ENCODE peak calls at places on chromosome 18, in six cellular contexts. O is HepG2, X is K562, M is A549, F is endothelial cell of umbilical vein, L is GM12878. K is an unnamed sample.

GRCh38 chr18:70641156-70641775 is 352.4 kb downstream of the SOCS6 start:
- DNase-seq in M (no peak), L (no peak), X (no peak), O (no peak), F (no peak), K (no peak)

GRCh38 chr18:45670281-45670962 is 53.6 kb upstream of the SLC14A1 start:
- DNase-seq in X (peak), L (no peak), F (peak), O (no peak), M (no peak), K (peak)

GRCh38 chr18:45596048-45596447 is 19.2 kb upstream of the SLC14A2 start:
- DNase-seq in F (no peak), M (no peak), O (no peak), X (no peak), L (no peak), K (no peak)

GRCh38 chr18:23115683-23116096 is 19.6 kb upstream of the CABLES1 start:
- DNase-seq in O (peak), M (peak), F (peak), X (no peak), L (no peak), K (no peak)

GRCh38 chr18:61203151-61203550 is 130.1 kb upstream of the CDH20 start:
- DNase-seq in X (no peak), O (no peak), L (no peak), M (no peak), F (no peak), K (no peak)

GRCh38 chr18:55272510-55273243 is 313.4 kb upstream of the CCDC68 start:
- DNase-seq in O (no peak), L (no peak), X (no peak), F (no peak), M (no peak), K (no peak)

GRCh38 chr18:79871026-79871390 is 73.3 kb downstream of the KCNG2 start:
- DNase-seq in F (no peak), X (no peak), O (no peak), M (no peak), L (no peak), K (no peak)

GRCh38 chr18:79372991-79373390 is 22.7 kb upstream of the NFATC1 start:
- DNase-seq in F (no peak), X (no peak), L (no peak), O (no peak), M (no peak), K (no peak)

GRCh38 chr18:44246001-44246400 is 434.7 kb upstream of the SETBP1 start:
- DNase-seq in F (no peak), M (no peak), O (no peak), X (no peak), L (no peak), K (peak)

GRCh38 chr18:13537022-13537780 is 189.2 kb downstream of the FAM210A start:
- DNase-seq in M (no peak), O (no peak), F (no peak), L (no peak), X (no peak), K (no peak)
- TF ChIP-seq CTCF in M (no peak), O (no peak), F (no peak), L (no peak), X (no peak), K (no peak)

DNA sequence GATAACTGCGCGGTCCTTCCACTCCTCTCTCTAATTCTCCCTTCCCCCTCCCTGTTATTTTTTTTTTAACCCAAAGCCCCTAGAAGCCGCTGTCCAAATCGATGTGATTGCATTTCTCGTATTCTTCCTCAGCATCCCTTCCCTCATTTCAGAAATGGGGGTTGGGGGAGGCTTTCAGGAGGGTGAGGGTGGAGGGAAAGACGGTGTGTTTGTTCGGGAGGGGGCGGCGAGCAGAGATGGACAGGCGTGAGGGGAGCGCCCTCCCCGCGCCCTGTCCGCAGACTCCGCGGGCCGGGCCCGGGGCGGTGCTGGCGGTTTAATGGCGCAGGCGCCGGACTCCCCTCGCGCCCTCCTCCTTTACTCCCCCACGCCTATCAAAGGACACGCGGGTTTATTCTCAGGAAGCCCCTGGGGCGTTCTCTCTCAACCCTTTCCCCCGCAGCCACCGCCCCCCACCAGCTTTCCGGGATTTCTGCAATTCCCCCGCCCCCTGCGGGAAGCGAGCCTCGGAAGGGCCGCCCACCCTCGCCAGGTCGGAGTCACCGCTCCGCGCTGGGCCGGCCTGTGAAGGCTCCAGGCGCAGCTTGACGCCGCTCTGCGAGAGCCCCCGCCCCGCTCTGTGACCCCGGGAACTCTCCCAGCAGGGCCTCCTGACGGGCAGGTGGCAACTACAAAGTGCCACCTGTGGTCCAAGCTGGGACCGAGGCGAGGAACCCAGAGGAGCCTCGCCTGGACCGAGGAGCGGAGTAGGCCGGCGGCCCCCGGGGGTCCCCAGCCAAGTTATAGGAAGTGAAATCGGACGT is 981 bp downstream of the ST8SIA3 start:
- DNase-seq in M (no peak), X (no peak), O (no peak), L (no peak), F (no peak), K (no peak)
- H3K4me3 ChIP-seq in M (no peak), X (no peak), O (no peak), L (no peak), F (no peak), K (no peak)

DNA sequence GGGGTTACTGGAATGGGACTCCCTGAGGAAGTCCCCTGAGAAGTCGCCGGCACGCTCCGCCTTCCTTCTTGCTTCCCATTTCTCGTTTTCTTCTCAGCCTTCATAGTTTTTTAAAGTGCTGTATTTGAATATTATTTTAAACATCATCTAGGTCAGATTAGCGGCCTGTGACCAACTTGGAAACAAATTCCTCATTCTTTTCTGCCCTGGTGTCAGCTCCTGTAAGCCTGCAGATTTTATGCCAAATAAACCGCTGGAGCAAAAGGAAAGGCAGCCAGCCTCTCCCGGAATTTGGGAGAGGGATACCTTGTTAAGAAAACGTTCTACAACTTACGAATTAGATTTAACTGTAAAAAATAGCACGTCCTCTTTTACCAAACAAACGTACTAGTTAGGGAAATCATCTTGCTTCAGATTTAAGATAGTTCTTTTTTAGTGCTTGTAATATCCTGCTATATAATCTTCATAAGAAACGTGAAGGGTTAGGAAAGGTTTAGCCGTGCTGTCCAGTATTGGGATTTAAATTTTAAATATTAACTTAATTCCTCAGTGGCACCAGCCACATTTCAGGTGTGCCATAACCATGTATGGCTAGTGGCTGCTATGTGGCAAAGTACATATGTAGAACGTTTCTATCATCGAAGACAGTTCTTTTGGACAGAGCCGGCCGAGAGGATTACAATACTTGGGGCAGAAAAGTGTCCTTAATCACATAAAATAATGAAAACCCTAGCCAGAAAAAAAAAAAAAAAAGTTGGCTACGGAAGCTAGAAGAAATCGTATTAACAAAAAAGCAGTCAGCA is 685 bp upstream of the PTPN2 start:
- DNase-seq in L (no peak), F (peak), X (no peak), O (no peak), M (no peak), K (no peak)
- TF ChIP-seq MYC in L (no peak), F (no peak), X (no peak), O (no peak), M (no peak), K (no peak)

GRCh38 chr18:35478520-35479435 is 19.0 kb downstream of the INO80C start:
- DNase-seq in X (peak), M (peak), F (peak), L (no peak), O (peak), K (peak)
- TF ChIP-seq CTCF in X (no peak), M (no peak), F (no peak), L (no peak), O (no peak), K (no peak)

GRCh38 chr18:69401475-69402218 is 959 bp downstream of the DOK6 start:
- DNase-seq in O (no peak), F (peak), L (no peak), X (no peak), M (peak), K (no peak)
- H3K4me3 ChIP-seq in O (peak), F (no peak), L (no peak), X (no peak), M (peak), K (no peak)

GRCh38 chr18:76255070-76255683 is 239.9 kb downstream of the ZNF516 start:
- DNase-seq in F (no peak), L (no peak), O (no peak), M (no peak), X (peak), K (no peak)

GRCh38 chr18:76251691-76252090 is 243.4 kb downstream of the ZNF516 start:
- DNase-seq in F (no peak), O (no peak), L (no peak), X (no peak), M (no peak), K (no peak)

GRCh38 chr18:76256897-76257500 is 238.0 kb downstream of the ZNF516 start:
- DNase-seq in M (peak), L (no peak), X (peak), F (no peak), O (peak), K (peak)

GRCh38 chr18:76258209-76258608 is 236.8 kb downstream of the ZNF516 start:
- DNase-seq in X (no peak), L (no peak), F (no peak), O (no peak), M (no peak), K (no peak)

GRCh38 chr18:76252880-76253279 is 242.2 kb downstream of the ZNF516 start:
- DNase-seq in F (no peak), X (peak), M (no peak), O (no peak), L (no peak), K (peak)
- TF ChIP-seq MYC in F (no peak), X (no peak), M (no peak), O (no peak), L (no peak), K (no peak)

GRCh38 chr18:49046125-49046524 is 95.4 kb upstream of the SMAD7 start:
- DNase-seq in M (no peak), L (no peak), F (no peak), O (no peak), X (no peak), K (no peak)

GRCh38 chr18:49038423-49038822 is 87.7 kb upstream of the SMAD7 start:
- DNase-seq in X (no peak), F (peak), O (no peak), M (no peak), L (no peak), K (no peak)

GRCh38 chr18:49045585-49045984 is 94.8 kb upstream of the SMAD7 start:
- DNase-seq in O (no peak), F (no peak), X (no peak), M (no peak), L (no peak), K (peak)

GRCh38 chr18:49044898-49045297 is 94.1 kb upstream of the SMAD7 start:
- DNase-seq in L (no peak), X (no peak), M (no peak), O (no peak), F (no peak), K (no peak)

GRCh38 chr18:49041677-49042570 is 91.2 kb upstream of the SMAD7 start:
- DNase-seq in F (peak), X (peak), M (no peak), L (no peak), O (peak), K (peak)
- TF ChIP-seq CTCF in F (peak), X (peak), M (peak), L (peak), O (peak), K (peak)

GRCh38 chr18:59672125-59672769 is 25.0 kb downstream of the CCBE1 start:
- DNase-seq in O (no peak), X (no peak), M (no peak), F (no peak), L (no peak), K (no peak)
- H3K4me3 ChIP-seq in O (no peak), X (no peak), M (no peak), F (no peak), L (no peak), K (no peak)

GRCh38 chr18:9008203-9008708 is 94.2 kb upstream of the NDUFV2 start:
- DNase-seq in L (no peak), M (no peak), X (no peak), O (no peak), F (peak), K (no peak)

GRCh38 chr18:9013926-9014373 is 88.5 kb upstream of the NDUFV2 start:
- DNase-seq in X (no peak), L (no peak), M (no peak), O (no peak), F (no peak), K (no peak)

GRCh38 chr18:9008709-9009635 is 93.5 kb upstream of the NDUFV2 start:
- DNase-seq in M (no peak), L (no peak), X (peak), O (no peak), F (no peak), K (no peak)

GRCh38 chr18:9009703-9010488 is 92.6 kb upstream of the NDUFV2 start:
- DNase-seq in F (no peak), M (no peak), O (no peak), L (no peak), X (no peak), K (no peak)

DNA sequence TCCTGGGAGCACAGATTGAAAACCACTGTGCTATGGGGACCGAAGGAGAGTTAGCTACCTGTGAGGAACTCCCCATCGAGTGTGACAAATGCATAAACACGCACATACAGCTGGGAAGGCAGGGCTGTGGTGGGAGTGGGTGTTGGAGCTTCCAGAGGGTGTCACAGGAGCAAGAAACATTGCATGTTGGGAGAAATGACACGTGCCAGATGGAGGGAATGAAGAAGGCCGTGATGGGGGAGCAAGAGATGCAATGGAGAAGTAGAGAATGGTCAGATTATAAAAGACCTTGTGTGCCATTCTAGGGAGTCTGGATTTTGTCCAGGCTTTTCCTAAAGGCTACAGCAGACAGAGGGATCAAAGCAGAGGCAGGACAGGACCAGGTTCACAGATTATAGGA is 91.1 kb upstream of the NDUFV2 start:
- DNase-seq in F (no peak), M (no peak), L (no peak), O (no peak), X (no peak), K (no peak)
- TF ChIP-seq MYC in F (no peak), M (no peak), L (no peak), O (no peak), X (no peak), K (no peak)

K was measured in NB4.